ENCODE peak calls at places on chromosomes 5 and 9, in seven cellular contexts. H is lower leg skin, S is testis, G is GM23338, R is foreskin fibroblast, V is small intestine, E is nucleus accumbens. U is an unnamed sample.

GRCh38 chr9:99118782-99119466 is 14.0 kb downstream of the TGFBR1 start:
- DNase-seq in H (no peak), S (no peak), G (no peak), R (no peak), V (peak; percentile 56), E (no peak), U (no peak)

GRCh38 chr5:147179555-147180147 is 55.2 kb upstream of the STK32A start:
- DNase-seq in H (no peak), S (no peak), G (no peak), R (no peak), V (no peak), E (no peak), U (no peak)

GRCh38 chr5:1204693-1205242 is 3.4 kb downstream of the SLC6A19 start:
- DNase-seq in H (no peak), S (peak; percentile 51), G (peak; percentile 69), R (peak; percentile 56), V (peak; percentile 65), E (no peak), U (peak; percentile 60)

GRCh38 chr5:113759505-113760145 is 246.1 kb downstream of the YTHDC2 start:
- DNase-seq in H (no peak), S (no peak), G (no peak), R (no peak), V (no peak), E (no peak), U (no peak)

GRCh38 chr9:36398745-36399144 is 1.3 kb downstream of the RNF38 start:
- DNase-seq in H (no peak), S (no peak), G (no peak), R (peak; percentile 79), V (no peak), E (no peak), U (no peak)

GRCh38 chr9:14304242-14304641 is 9.7 kb downstream of the NFIB start:
- DNase-seq in H (no peak), S (no peak), G (no peak), R (no peak), V (no peak), E (no peak), U (no peak)

GRCh38 chr5:134642931-134643530 is 5.6 kb upstream of the SEC24A start:
- DNase-seq in H (no peak), S (no peak), G (no peak), R (peak; percentile 72), V (no peak), E (no peak), U (no peak)

GRCh38 chr5:171311698-171312083 is 2.6 kb downstream of the TLX3 start:
- DNase-seq in H (no peak), S (no peak), G (peak; percentile 25), R (no peak), V (no peak), E (no peak), U (no peak)

GRCh38 chr5:179192185-179192890 is 132.2 kb downstream of the ZNF354C start:
- DNase-seq in H (no peak), S (no peak), G (no peak), R (no peak), V (no peak), E (no peak), U (no peak)

GRCh38 chr5:179801304-179802206 is 5.1 kb downstream of the MGAT4B start:
- DNase-seq in H (peak; percentile 92), S (peak; percentile 50), G (peak; percentile 92), R (peak; percentile 82), V (peak; percentile 62), E (no peak), U (peak; percentile 88)

GRCh38 chr5:21817668-21818419 is 1035.3 kb downstream of the CDH12 start:
- DNase-seq in H (no peak), S (no peak), G (peak; percentile 15), R (no peak), V (no peak), E (no peak), U (no peak)

GRCh38 chr9:124164800-124165199 is 92.9 kb upstream of the NEK6 start:
- DNase-seq in H (peak; percentile 91), S (peak; percentile 16), G (no peak), R (no peak), V (no peak), E (peak; percentile 46), U (no peak)

GRCh38 chr9:131839281-131840084 is 99.6 kb upstream of the RAPGEF1 start:
- DNase-seq in H (no peak), S (no peak), G (no peak), R (peak; percentile 88), V (peak; percentile 5), E (no peak), U (no peak)

GRCh38 chr5:175688352-175689146 is 30.7 kb downstream of the HRH2 start:
- DNase-seq in H (no peak), S (no peak), G (no peak), R (no peak), V (no peak), E (no peak), U (no peak)

GRCh38 chr5:19978466-19978865 is 9.5 kb downstream of the CDH18 start:
- DNase-seq in H (no peak), S (no peak), G (no peak), R (no peak), V (no peak), E (no peak), U (no peak)

GRCh38 chr5:10934789-10935355 is 173.8 kb upstream of the DAP start:
- DNase-seq in H (no peak), S (no peak), G (no peak), R (no peak), V (no peak), E (no peak), U (no peak)

GRCh38 chr9:19074836-19075235 is 25.6 kb downstream of the RRAGA start:
- DNase-seq in H (no peak), S (no peak), G (no peak), R (no peak), V (no peak), E (no peak), U (no peak)

GRCh38 chr9:128026255-128027165 is 40.6 kb downstream of the NAIF1 start:
- DNase-seq in H (no peak), S (no peak), G (no peak), R (peak; percentile 32), V (peak; percentile 70), E (no peak), U (no peak)

GRCh38 chr5:116626272-116626723 is 51.7 kb upstream of the SEMA6A start:
- DNase-seq in H (peak; percentile 95), S (peak; percentile 74), G (no peak), R (peak; percentile 50), V (peak; percentile 10), E (peak; percentile 62), U (no peak)

GRCh38 chr5:147673276-147673675 is 109.3 kb downstream of the JAKMIP2 start:
- DNase-seq in H (no peak), S (no peak), G (no peak), R (no peak), V (no peak), E (peak; percentile 24), U (no peak)

GRCh38 chr5:179700401-179700918 is 1.7 kb downstream of the CANX start:
- DNase-seq in H (no peak), S (no peak), G (peak; percentile 23), R (peak; percentile 16), V (no peak), E (no peak), U (no peak)

GRCh38 chr5:150440948-150441812 is 8.4 kb downstream of the RPS14 start:
- DNase-seq in H (no peak), S (no peak), G (peak; percentile 56), R (peak; percentile 41), V (no peak), E (no peak), U (peak; percentile 57)

GRCh38 chr9:21027295-21027694 is 4.1 kb downstream of the HACD4 start:
- DNase-seq in H (no peak), S (no peak), G (no peak), R (peak; percentile 69), V (no peak), E (no peak), U (no peak)

GRCh38 chr5:98713027-98713426 is 60.4 kb upstream of the RGMB start:
- DNase-seq in H (no peak), S (no peak), G (no peak), R (peak; percentile 74), V (no peak), E (no peak), U (no peak)

GRCh38 chr9:84310903-84311302 is 29.7 kb downstream of the SLC28A3 start:
- DNase-seq in H (no peak), S (no peak), G (no peak), R (no peak), V (no peak), E (no peak), U (no peak)

GRCh38 chr9:130200038-130200979 is 28.1 kb downstream of the NCS1 start:
- DNase-seq in H (no peak), S (no peak), G (no peak), R (no peak), V (no peak), E (peak; percentile 53), U (no peak)

GRCh38 chr9:27457445-27457844 is 66.6 kb upstream of the IFNK start:
- DNase-seq in H (no peak), S (peak; percentile 31), G (peak; percentile 78), R (no peak), V (peak; percentile 90), E (no peak), U (peak; percentile 64)

GRCh38 chr5:181063514-181063913 is 23.4 kb downstream of the BTNL9 start:
- DNase-seq in H (peak; percentile 26), S (no peak), G (no peak), R (no peak), V (no peak), E (no peak), U (no peak)

GRCh38 chr9:1979815-1980367 is 35.3 kb upstream of the SMARCA2 start:
- DNase-seq in H (no peak), S (no peak), G (no peak), R (peak; percentile 80), V (no peak), E (no peak), U (no peak)

GRCh38 chr5:172534229-172535169 is 80.2 kb upstream of the SH3PXD2B start:
- DNase-seq in H (peak; percentile 83), S (no peak), G (no peak), R (no peak), V (peak; percentile 16), E (no peak), U (peak; percentile 20)

GRCh38 chr9:36802171-36802920 is 229.7 kb downstream of the MELK start:
- DNase-seq in H (no peak), S (no peak), G (no peak), R (peak; percentile 85), V (no peak), E (peak; percentile 76), U (no peak)

GRCh38 chr5:16311666-16312065 is 132.1 kb upstream of the MARCHF11 start:
- DNase-seq in H (no peak), S (no peak), G (no peak), R (no peak), V (no peak), E (no peak), U (no peak)

GRCh38 chr5:102853680-102854079 is 98.6 kb downstream of the PAM start:
- DNase-seq in H (no peak), S (no peak), G (peak; percentile 15), R (peak; percentile 85), V (no peak), E (no peak), U (no peak)

GRCh38 chr9:17863213-17863883 is 284.5 kb downstream of the SH3GL2 start:
- DNase-seq in H (no peak), S (no peak), G (no peak), R (no peak), V (no peak), E (no peak), U (no peak)

GRCh38 chr5:147559725-147560124 is 49.9 kb upstream of the DPYSL3 start:
- DNase-seq in H (no peak), S (no peak), G (peak; percentile 70), R (peak; percentile 47), V (no peak), E (no peak), U (peak; percentile 53)

U was measured in H9.